ENCODE peak calls at places on chromosomes 7 and 10, in six cellular contexts. One of them, this sample, is unnamed.

GRCh38 chr10:110165239-110165638 is 42.2 kb upstream of the MXI1 start:
- DNase-seq in T-helper 9 cell: no peak
- DNase-seq in kidney tubule cell: no peak
- DNase-seq in EL: no peak
- DNase-seq in amniotic stem cell: no peak
- DNase-seq in activated CD4-positive, alpha-beta T cell treated with anti-CD3 and anti-CD28 coated beads, Interleukin-2, amount 50 U/mL, for 48 hours: peak
- DNase-seq in this sample: no peak

GRCh38 chr7:28729276-28729675 is 228.9 kb downstream of the TRIL start:
- DNase-seq in amniotic stem cell: no peak
- DNase-seq in kidney tubule cell: peak
- DNase-seq in T-helper 9 cell: no peak
- DNase-seq in EL: no peak
- DNase-seq in activated CD4-positive, alpha-beta T cell treated with anti-CD3 and anti-CD28 coated beads, Interleukin-2, amount 50 U/mL, for 48 hours: no peak
- DNase-seq in this sample: no peak

GRCh38 chr7:20783716-20784310 is 2.9 kb downstream of the SP8 start:
- DNase-seq in kidney tubule cell: peak
- DNase-seq in amniotic stem cell: no peak
- DNase-seq in EL: no peak
- DNase-seq in activated CD4-positive, alpha-beta T cell treated with anti-CD3 and anti-CD28 coated beads, Interleukin-2, amount 50 U/mL, for 48 hours: no peak
- DNase-seq in T-helper 9 cell: no peak
- DNase-seq in this sample: no peak

GRCh38 chr7:122902751-122903495 is 16.7 kb upstream of the CADPS2 start:
- DNase-seq in amniotic stem cell: no peak
- DNase-seq in activated CD4-positive, alpha-beta T cell treated with anti-CD3 and anti-CD28 coated beads, Interleukin-2, amount 50 U/mL, for 48 hours: no peak
- DNase-seq in EL: peak
- DNase-seq in kidney tubule cell: no peak
- DNase-seq in T-helper 9 cell: no peak
- DNase-seq in this sample: no peak

GRCh38 chr10:132139526-132139925 is 47.2 kb upstream of the DPYSL4 start:
- DNase-seq in amniotic stem cell: no peak
- DNase-seq in activated CD4-positive, alpha-beta T cell treated with anti-CD3 and anti-CD28 coated beads, Interleukin-2, amount 50 U/mL, for 48 hours: no peak
- DNase-seq in T-helper 9 cell: no peak
- DNase-seq in kidney tubule cell: no peak
- DNase-seq in EL: no peak
- DNase-seq in this sample: no peak

GRCh38 chr7:29177963-29178612 is 16.5 kb upstream of the CHN2 start:
- DNase-seq in EL: no peak
- DNase-seq in amniotic stem cell: no peak
- DNase-seq in T-helper 9 cell: no peak
- DNase-seq in activated CD4-positive, alpha-beta T cell treated with anti-CD3 and anti-CD28 coated beads, Interleukin-2, amount 50 U/mL, for 48 hours: peak
- DNase-seq in kidney tubule cell: no peak
- DNase-seq in this sample: no peak

GRCh38 chr10:34985823-34986222 is 104.3 kb downstream of the CUL2 start:
- DNase-seq in kidney tubule cell: peak
- DNase-seq in amniotic stem cell: no peak
- DNase-seq in activated CD4-positive, alpha-beta T cell treated with anti-CD3 and anti-CD28 coated beads, Interleukin-2, amount 50 U/mL, for 48 hours: no peak
- DNase-seq in EL: peak
- DNase-seq in T-helper 9 cell: no peak
- DNase-seq in this sample: no peak

GRCh38 chr7:26618898-26619297 is 245.5 kb downstream of the SKAP2 start:
- DNase-seq in EL: no peak
- DNase-seq in kidney tubule cell: no peak
- DNase-seq in T-helper 9 cell: no peak
- DNase-seq in amniotic stem cell: no peak
- DNase-seq in activated CD4-positive, alpha-beta T cell treated with anti-CD3 and anti-CD28 coated beads, Interleukin-2, amount 50 U/mL, for 48 hours: no peak
- DNase-seq in this sample: no peak

GRCh38 chr10:128211064-128211504 is 84.9 kb upstream of the MKI67 start:
- DNase-seq in EL: no peak
- DNase-seq in amniotic stem cell: no peak
- DNase-seq in activated CD4-positive, alpha-beta T cell treated with anti-CD3 and anti-CD28 coated beads, Interleukin-2, amount 50 U/mL, for 48 hours: no peak
- DNase-seq in kidney tubule cell: no peak
- DNase-seq in T-helper 9 cell: no peak
- DNase-seq in this sample: no peak

GRCh38 chr10:69180525-69181204 is 631 bp downstream of the SUPV3L1 start:
- DNase-seq in amniotic stem cell: no peak
- DNase-seq in activated CD4-positive, alpha-beta T cell treated with anti-CD3 and anti-CD28 coated beads, Interleukin-2, amount 50 U/mL, for 48 hours: peak
- DNase-seq in EL: peak
- DNase-seq in T-helper 9 cell: peak
- DNase-seq in kidney tubule cell: peak
- DNase-seq in this sample: no peak

GRCh38 chr10:70584941-70585544 is 17.5 kb downstream of the PRF1 start:
- DNase-seq in amniotic stem cell: no peak
- DNase-seq in activated CD4-positive, alpha-beta T cell treated with anti-CD3 and anti-CD28 coated beads, Interleukin-2, amount 50 U/mL, for 48 hours: no peak
- DNase-seq in EL: no peak
- DNase-seq in T-helper 9 cell: no peak
- DNase-seq in kidney tubule cell: no peak
- DNase-seq in this sample: no peak

GRCh38 chr7:55181774-55182173 is 163.0 kb downstream of the EGFR start:
- DNase-seq in T-helper 9 cell: no peak
- DNase-seq in EL: no peak
- DNase-seq in kidney tubule cell: no peak
- DNase-seq in activated CD4-positive, alpha-beta T cell treated with anti-CD3 and anti-CD28 coated beads, Interleukin-2, amount 50 U/mL, for 48 hours: no peak
- DNase-seq in amniotic stem cell: no peak
- DNase-seq in this sample: no peak

GRCh38 chr10:114100848-114101741 is 57.4 kb downstream of the ADRB1 start:
- DNase-seq in activated CD4-positive, alpha-beta T cell treated with anti-CD3 and anti-CD28 coated beads, Interleukin-2, amount 50 U/mL, for 48 hours: no peak
- DNase-seq in kidney tubule cell: peak
- DNase-seq in EL: peak
- DNase-seq in amniotic stem cell: peak
- DNase-seq in T-helper 9 cell: no peak
- DNase-seq in this sample: no peak

GRCh38 chr7:132414857-132415256 is 161.4 kb downstream of the PLXNA4 start:
- DNase-seq in EL: no peak
- DNase-seq in amniotic stem cell: no peak
- DNase-seq in activated CD4-positive, alpha-beta T cell treated with anti-CD3 and anti-CD28 coated beads, Interleukin-2, amount 50 U/mL, for 48 hours: no peak
- DNase-seq in kidney tubule cell: no peak
- DNase-seq in T-helper 9 cell: no peak
- DNase-seq in this sample: no peak

GRCh38 chr7:12945901-12946300 is 258.5 kb downstream of the ARL4A start:
- DNase-seq in amniotic stem cell: no peak
- DNase-seq in activated CD4-positive, alpha-beta T cell treated with anti-CD3 and anti-CD28 coated beads, Interleukin-2, amount 50 U/mL, for 48 hours: no peak
- DNase-seq in kidney tubule cell: no peak
- DNase-seq in T-helper 9 cell: no peak
- DNase-seq in EL: peak
- DNase-seq in this sample: no peak

GRCh38 chr10:11684717-11685645 is 57.2 kb upstream of the ECHDC3 start:
- DNase-seq in kidney tubule cell: peak
- DNase-seq in T-helper 9 cell: peak
- DNase-seq in amniotic stem cell: peak
- DNase-seq in EL: peak
- DNase-seq in activated CD4-positive, alpha-beta T cell treated with anti-CD3 and anti-CD28 coated beads, Interleukin-2, amount 50 U/mL, for 48 hours: peak
- DNase-seq in this sample: peak

GRCh38 chr10:6383099-6383812 is 180.5 kb downstream of the PFKFB3 start:
- DNase-seq in kidney tubule cell: no peak
- DNase-seq in activated CD4-positive, alpha-beta T cell treated with anti-CD3 and anti-CD28 coated beads, Interleukin-2, amount 50 U/mL, for 48 hours: no peak
- DNase-seq in EL: no peak
- DNase-seq in T-helper 9 cell: no peak
- DNase-seq in amniotic stem cell: no peak
- DNase-seq in this sample: peak

GRCh38 chr7:124130-124949 is 68.0 kb upstream of the FAM20C start:
- DNase-seq in activated CD4-positive, alpha-beta T cell treated with anti-CD3 and anti-CD28 coated beads, Interleukin-2, amount 50 U/mL, for 48 hours: no peak
- DNase-seq in amniotic stem cell: no peak
- DNase-seq in kidney tubule cell: no peak
- DNase-seq in EL: no peak
- DNase-seq in T-helper 9 cell: no peak
- DNase-seq in this sample: no peak

GRCh38 chr10:75345738-75346137 is 55.8 kb downstream of the ZNF503 start:
- DNase-seq in kidney tubule cell: no peak
- DNase-seq in amniotic stem cell: no peak
- DNase-seq in T-helper 9 cell: no peak
- DNase-seq in EL: no peak
- DNase-seq in activated CD4-positive, alpha-beta T cell treated with anti-CD3 and anti-CD28 coated beads, Interleukin-2, amount 50 U/mL, for 48 hours: no peak
- DNase-seq in this sample: no peak

GRCh38 chr10:52940921-52941320 is 168.3 kb upstream of the MBL2 start:
- DNase-seq in amniotic stem cell: no peak
- DNase-seq in T-helper 9 cell: no peak
- DNase-seq in activated CD4-positive, alpha-beta T cell treated with anti-CD3 and anti-CD28 coated beads, Interleukin-2, amount 50 U/mL, for 48 hours: no peak
- DNase-seq in EL: no peak
- DNase-seq in kidney tubule cell: no peak
- DNase-seq in this sample: no peak

GRCh38 chr10:44394696-44395383 is 9.9 kb upstream of the CXCL12 start:
- DNase-seq in amniotic stem cell: no peak
- DNase-seq in T-helper 9 cell: no peak
- DNase-seq in kidney tubule cell: no peak
- DNase-seq in activated CD4-positive, alpha-beta T cell treated with anti-CD3 and anti-CD28 coated beads, Interleukin-2, amount 50 U/mL, for 48 hours: no peak
- DNase-seq in EL: no peak
- DNase-seq in this sample: no peak

GRCh38 chr7:123966936-123967335 is 41.9 kb downstream of the SPAM1 start:
- DNase-seq in activated CD4-positive, alpha-beta T cell treated with anti-CD3 and anti-CD28 coated beads, Interleukin-2, amount 50 U/mL, for 48 hours: no peak
- DNase-seq in T-helper 9 cell: no peak
- DNase-seq in amniotic stem cell: no peak
- DNase-seq in kidney tubule cell: no peak
- DNase-seq in EL: no peak
- DNase-seq in this sample: no peak

GRCh38 chr10:60978287-60979115 is 34.5 kb upstream of the RHOBTB1 start:
- DNase-seq in EL: peak
- DNase-seq in activated CD4-positive, alpha-beta T cell treated with anti-CD3 and anti-CD28 coated beads, Interleukin-2, amount 50 U/mL, for 48 hours: no peak
- DNase-seq in T-helper 9 cell: no peak
- DNase-seq in amniotic stem cell: no peak
- DNase-seq in kidney tubule cell: peak
- DNase-seq in this sample: no peak

GRCh38 chr10:88902328-88902789 is 22.3 kb downstream of the STAMBPL1 start:
- DNase-seq in T-helper 9 cell: no peak
- DNase-seq in activated CD4-positive, alpha-beta T cell treated with anti-CD3 and anti-CD28 coated beads, Interleukin-2, amount 50 U/mL, for 48 hours: no peak
- DNase-seq in kidney tubule cell: no peak
- DNase-seq in amniotic stem cell: no peak
- DNase-seq in EL: no peak
- DNase-seq in this sample: no peak

GRCh38 chr7:134645478-134645877 is 1.2 kb upstream of the BPGM start:
- DNase-seq in EL: no peak
- DNase-seq in amniotic stem cell: no peak
- DNase-seq in activated CD4-positive, alpha-beta T cell treated with anti-CD3 and anti-CD28 coated beads, Interleukin-2, amount 50 U/mL, for 48 hours: no peak
- DNase-seq in T-helper 9 cell: no peak
- DNase-seq in kidney tubule cell: peak
- DNase-seq in this sample: no peak

GRCh38 chr10:19588608-19589007 is 227.6 kb upstream of the PLXDC2 start:
- DNase-seq in activated CD4-positive, alpha-beta T cell treated with anti-CD3 and anti-CD28 coated beads, Interleukin-2, amount 50 U/mL, for 48 hours: no peak
- DNase-seq in EL: no peak
- DNase-seq in T-helper 9 cell: no peak
- DNase-seq in kidney tubule cell: no peak
- DNase-seq in amniotic stem cell: no peak
- DNase-seq in this sample: no peak

GRCh38 chr7:93717217-93717900 is 142.8 kb upstream of the CALCR start:
- DNase-seq in kidney tubule cell: peak
- DNase-seq in T-helper 9 cell: no peak
- DNase-seq in amniotic stem cell: no peak
- DNase-seq in EL: no peak
- DNase-seq in activated CD4-positive, alpha-beta T cell treated with anti-CD3 and anti-CD28 coated beads, Interleukin-2, amount 50 U/mL, for 48 hours: no peak
- DNase-seq in this sample: no peak

GRCh38 chr10:79490400-79491081 is 21.8 kb upstream of the EIF5AL1 start:
- DNase-seq in amniotic stem cell: no peak
- DNase-seq in EL: no peak
- DNase-seq in kidney tubule cell: no peak
- DNase-seq in activated CD4-positive, alpha-beta T cell treated with anti-CD3 and anti-CD28 coated beads, Interleukin-2, amount 50 U/mL, for 48 hours: no peak
- DNase-seq in T-helper 9 cell: no peak
- DNase-seq in this sample: no peak

GRCh38 chr7:20193242-20193777 is 23.9 kb downstream of the MACC1 start:
- DNase-seq in kidney tubule cell: no peak
- DNase-seq in amniotic stem cell: no peak
- DNase-seq in T-helper 9 cell: no peak
- DNase-seq in activated CD4-positive, alpha-beta T cell treated with anti-CD3 and anti-CD28 coated beads, Interleukin-2, amount 50 U/mL, for 48 hours: no peak
- DNase-seq in EL: no peak
- DNase-seq in this sample: no peak

GRCh38 chr10:78911533-78912340 is 157.0 kb upstream of the ZMIZ1 start:
- DNase-seq in kidney tubule cell: no peak
- DNase-seq in amniotic stem cell: no peak
- DNase-seq in EL: no peak
- DNase-seq in T-helper 9 cell: no peak
- DNase-seq in activated CD4-positive, alpha-beta T cell treated with anti-CD3 and anti-CD28 coated beads, Interleukin-2, amount 50 U/mL, for 48 hours: no peak
- DNase-seq in this sample: no peak